ENCODE peak calls at places on chromosomes 11 and 22, in nine cellular contexts. N, J, H, P, E, I, W, K and A are unnamed samples.

GRCh38 chr11:2928605-2929510 is at the start of gene PHLDA2:
- DNase-seq in N (no peak), J (no peak), H (peak; percentile 75), P (no peak), E (peak; percentile 54), I (peak; percentile 85), W (peak; percentile 72), K (peak; percentile 68), A (peak; percentile 75)

GRCh38 chr11:94417386-94417987 is 16.3 kb upstream of the GPR83 start:
- DNase-seq in N (peak; percentile 11), J (no peak), H (no peak), P (no peak), E (peak; percentile 12), I (peak; percentile 59), W (peak; percentile 82), K (peak; percentile 8), A (no peak)

GRCh38 chr11:102220728-102221467 is 96.4 kb upstream of the BIRC3 start:
- DNase-seq in N (no peak), J (no peak), H (no peak), P (no peak), E (no peak), I (peak; percentile 79), W (peak; percentile 65), K (no peak), A (peak; percentile 23)

GRCh38 chr11:112226062-112226921 is at the start of gene PTS:
- DNase-seq in N (no peak), J (peak; percentile 68), H (peak; percentile 85), P (peak; percentile 92), E (peak; percentile 90), I (peak; percentile 82), W (peak; percentile 97), K (peak; percentile 63), A (peak; percentile 96)

GRCh38 chr22:38335077-38335476 is 17.8 kb upstream of the CSNK1E start:
- DNase-seq in N (no peak), J (no peak), H (no peak), P (no peak), E (no peak), I (peak; percentile 49), W (peak; percentile 51), K (no peak), A (no peak)

GRCh38 chr22:30252411-30253204 is 6.0 kb upstream of the LIF start:
- DNase-seq in N (no peak), J (no peak), H (no peak), P (no peak), E (no peak), I (no peak), W (no peak), K (peak; percentile 78), A (no peak)

GRCh38 chr11:125132586-125132985 is 21.2 kb upstream of the TMEM218 start:
- DNase-seq in N (no peak), J (no peak), H (no peak), P (no peak), E (no peak), I (peak; percentile 80), W (peak; percentile 53), K (no peak), A (no peak)

GRCh38 chr11:10476342-10476741 is 21.3 kb downstream of the AMPD3 start:
- DNase-seq in N (no peak), J (no peak), H (no peak), P (no peak), E (no peak), I (no peak), W (no peak), K (no peak), A (no peak)

GRCh38 chr22:20456064-20456721 is 18.6 kb upstream of the SCARF2 start:
- DNase-seq in N (peak; percentile 57), J (peak; percentile 72), H (peak; percentile 82), P (no peak), E (peak; percentile 88), I (peak; percentile 86), W (peak; percentile 93), K (peak; percentile 62), A (peak; percentile 56)

GRCh38 chr11:100576044-100577021 is 110.8 kb upstream of the ARHGAP42 start:
- DNase-seq in N (peak; percentile 34), J (peak; percentile 6), H (no peak), P (no peak), E (peak; percentile 68), I (peak; percentile 73), W (peak; percentile 81), K (peak; percentile 39), A (peak; percentile 28)

GRCh38 chr11:7251487-7251835 is 243 bp upstream of the SYT9 start:
- DNase-seq in N (no peak), J (no peak), H (no peak), P (no peak), E (no peak), I (no peak), W (no peak), K (no peak), A (no peak)

GRCh38 chr11:17822021-17822781 is 87.6 kb downstream of the KCNC1 start:
- DNase-seq in N (peak; percentile 67), J (no peak), H (no peak), P (no peak), E (no peak), I (peak; percentile 82), W (peak; percentile 73), K (no peak), A (no peak)

GRCh38 chr11:37511425-37511933 is 913.4 kb upstream of the RAG2 start:
- DNase-seq in N (no peak), J (no peak), H (no peak), P (no peak), E (no peak), I (peak; percentile 63), W (peak; percentile 72), K (peak; percentile 10), A (peak; percentile 62)

GRCh38 chr11:46210133-46210636 is 67.3 kb upstream of the CREB3L1 start:
- DNase-seq in N (peak; percentile 62), J (no peak), H (no peak), P (no peak), E (peak; percentile 57), I (peak; percentile 72), W (peak; percentile 17), K (peak; percentile 73), A (peak; percentile 59)

GRCh38 chr22:36891646-36892045 is 21.8 kb upstream of the CSF2RB start:
- DNase-seq in N (no peak), J (no peak), H (no peak), P (no peak), E (no peak), I (no peak), W (no peak), K (no peak), A (no peak)

GRCh38 chr11:12048936-12049790 is 40.7 kb upstream of the DKK3 start:
- DNase-seq in N (no peak), J (no peak), H (no peak), P (no peak), E (no peak), I (peak; percentile 42), W (no peak), K (no peak), A (no peak)

GRCh38 chr11:43756575-43756974 is 76.0 kb downstream of the HSD17B12 start:
- DNase-seq in N (no peak), J (no peak), H (no peak), P (no peak), E (no peak), I (peak; percentile 78), W (peak; percentile 76), K (no peak), A (no peak)

GRCh38 chr22:19394274-19395050 is 37.1 kb downstream of the HIRA start:
- DNase-seq in N (no peak), J (no peak), H (no peak), P (no peak), E (no peak), I (no peak), W (no peak), K (no peak), A (no peak)

GRCh38 chr22:35523167-35523928 is 17.3 kb upstream of the RASD2 start:
- DNase-seq in N (no peak), J (no peak), H (no peak), P (no peak), E (no peak), I (no peak), W (no peak), K (no peak), A (no peak)

GRCh38 chr22:28142361-28142801 is 223.3 kb upstream of the PITPNB start:
- DNase-seq in N (peak; percentile 91), J (no peak), H (no peak), P (no peak), E (no peak), I (peak; percentile 85), W (peak; percentile 96), K (peak; percentile 60), A (peak; percentile 4)

GRCh38 chr22:46450931-46451660 is 86.3 kb downstream of the CELSR1 start:
- DNase-seq in N (no peak), J (no peak), H (no peak), P (no peak), E (no peak), I (no peak), W (no peak), K (no peak), A (peak; percentile 60)

GRCh38 chr22:42764895-42765363 is 44.3 kb upstream of the A4GALT start:
- DNase-seq in N (no peak), J (no peak), H (no peak), P (no peak), E (peak; percentile 83), I (no peak), W (no peak), K (no peak), A (no peak)

GRCh38 chr11:19220903-19221682 is 19.3 kb upstream of the CSRP3 start:
- DNase-seq in N (no peak), J (no peak), H (no peak), P (no peak), E (no peak), I (no peak), W (no peak), K (no peak), A (no peak)

GRCh38 chr11:76670475-76671235 is at the start of gene LRRC32:
- DNase-seq in N (no peak), J (no peak), H (peak; percentile 61), P (no peak), E (peak; percentile 46), I (no peak), W (peak; percentile 42), K (no peak), A (no peak)

GRCh38 chr11:60858731-60859464 is 3.1 kb upstream of the PTGDR2 start:
- DNase-seq in N (no peak), J (no peak), H (no peak), P (no peak), E (no peak), I (no peak), W (no peak), K (no peak), A (no peak)

GRCh38 chr22:46876357-46876934 is 114.0 kb downstream of the TBC1D22A start:
- DNase-seq in N (no peak), J (no peak), H (no peak), P (no peak), E (no peak), I (no peak), W (no peak), K (no peak), A (no peak)

GRCh38 chr22:29580200-29580810 is 608 bp downstream of the NIPSNAP1 start:
- DNase-seq in N (no peak), J (no peak), H (peak; percentile 25), P (no peak), E (peak; percentile 9), I (no peak), W (no peak), K (no peak), A (no peak)

GRCh38 chr11:122205036-122205435 is 89.0 kb upstream of the BLID start:
- DNase-seq in N (no peak), J (no peak), H (no peak), P (no peak), E (no peak), I (no peak), W (peak; percentile 57), K (no peak), A (no peak)

GRCh38 chr11:8732276-8732675 is 49.7 kb downstream of the RPL27A start:
- DNase-seq in N (no peak), J (no peak), H (no peak), P (no peak), E (peak; percentile 74), I (no peak), W (peak; percentile 48), K (no peak), A (no peak)

GRCh38 chr11:61683961-61684869 is 4.0 kb downstream of the DAGLA start:
- DNase-seq in N (no peak), J (no peak), H (no peak), P (no peak), E (no peak), I (peak; percentile 43), W (no peak), K (peak; percentile 73), A (no peak)

GRCh38 chr11:119538748-119539147 is 115.8 kb upstream of the THY1 start:
- DNase-seq in N (no peak), J (no peak), H (no peak), P (no peak), E (no peak), I (no peak), W (peak; percentile 14), K (no peak), A (no peak)